ENCODE peak calls at places on chromosomes 4 and X, in five cellular contexts. U is immature natural killer cell; E is cardiac muscle cell; G is stimulated activated CD8-positive, alpha-beta memory T cell treated with anti-CD3 and anti-CD28 coated beads, Interleukin-4, amount 100 ng/mL, for 4 hours; A is brain pericyte. Q is an unnamed sample.
A peak's percentile ranks its signal among the peaks of the same experiment; 100 is the strongest.

GRCh38 chrX:46770817-46771163 is 11.9 kb upstream of the SLC9A7 start:
- DNase-seq in U (no peak), E (peak; percentile 76), G (no peak), A (no peak), Q (no peak)

GRCh38 chrX:135544338-135544948 is 24.0 kb downstream of the INTS6L start:
- DNase-seq in U (no peak), E (no peak), G (no peak), A (no peak), Q (no peak)

GRCh38 chr4:177937051-177937450 is 494.8 kb upstream of the AGA start:
- DNase-seq in U (no peak), E (no peak), G (no peak), A (no peak), Q (no peak)

GRCh38 chr4:164304861-164305260 is 449.1 kb upstream of the SMIM31 start:
- DNase-seq in U (no peak), E (no peak), G (no peak), A (no peak), Q (no peak)

GRCh38 chr4:80767944-80768343 is 262.6 kb upstream of the BMP3 start:
- DNase-seq in U (no peak), E (no peak), G (no peak), A (no peak), Q (no peak)

GRCh38 chr4:8101796-8102355 is 56.7 kb downstream of the ABLIM2 start:
- DNase-seq in U (no peak), E (no peak), G (no peak), A (no peak), Q (no peak)

GRCh38 chrX:120517936-120518335 is 42.8 kb downstream of the CUL4B start:
- DNase-seq in U (no peak), E (peak; percentile 52), G (no peak), A (no peak), Q (no peak)

GRCh38 chrX:43861750-43862149 is 20.5 kb downstream of the MAOB start:
- DNase-seq in U (no peak), E (no peak), G (no peak), A (no peak), Q (no peak)

GRCh38 chrX:150907474-150907873 is 9.0 kb upstream of the CD99L2 start:
- DNase-seq in U (no peak), E (no peak), G (no peak), A (no peak), Q (no peak)

GRCh38 chr4:182894681-182895275 is 22.4 kb downstream of the DCTD start:
- DNase-seq in U (no peak), E (no peak), G (no peak), A (no peak), Q (no peak)

GRCh38 chr4:37430718-37431416 is 186.3 kb downstream of the NWD2 start:
- DNase-seq in U (no peak), E (no peak), G (no peak), A (no peak), Q (no peak)

GRCh38 chr4:4477796-4478195 is 64.1 kb downstream of the STX18 start:
- DNase-seq in U (no peak), E (no peak), G (no peak), A (no peak), Q (no peak)

GRCh38 chr4:33724685-33725084 is 2519.6 kb downstream of the ARAP2 start:
- DNase-seq in U (no peak), E (peak; percentile 45), G (no peak), A (no peak), Q (no peak)

GRCh38 chr4:73067971-73068394 is 1.5 kb downstream of the COX18 start:
- DNase-seq in U (no peak), E (peak; percentile 14), G (no peak), A (no peak), Q (no peak)

GRCh38 chr4:135319685-135320084 is 1118.1 kb upstream of the PABPC4L start:
- DNase-seq in U (no peak), E (no peak), G (no peak), A (no peak), Q (no peak)

GRCh38 chrX:99142745-99143144 is 1267.3 kb downstream of the PCDH19 start:
- DNase-seq in U (no peak), E (no peak), G (no peak), A (no peak), Q (no peak)

GRCh38 chrX:104351173-104351769 is 96.5 kb upstream of the ESX1 start:
- DNase-seq in U (no peak), E (peak; percentile 78), G (no peak), A (no peak), Q (no peak)

GRCh38 chr4:155582971-155583437 is 83.6 kb upstream of the GUCY1A1 start:
- DNase-seq in U (peak; percentile 44), E (peak; percentile 89), G (no peak), A (no peak), Q (no peak)

GRCh38 chrX:131729295-131729694 is 185.4 kb downstream of the OR13H1 start:
- DNase-seq in U (peak; percentile 84), E (no peak), G (no peak), A (no peak), Q (no peak)

GRCh38 chr4:147793973-147794690 is 62.2 kb downstream of the ARHGAP10 start:
- DNase-seq in U (peak; percentile 25), E (no peak), G (no peak), A (no peak), Q (no peak)

GRCh38 chr4:40601641-40602040 is 28.0 kb downstream of the RBM47 start:
- DNase-seq in U (no peak), E (no peak), G (no peak), A (no peak), Q (no peak)

GRCh38 chr4:164748375-164748774 is 5.6 kb upstream of the SMIM31 start:
- DNase-seq in U (peak; percentile 17), E (peak; percentile 42), G (no peak), A (no peak), Q (no peak)

GRCh38 chrX:19723427-19723826 is 164.0 kb downstream of the SH3KBP1 start:
- DNase-seq in U (no peak), E (no peak), G (no peak), A (no peak), Q (no peak)

GRCh38 chrX:76893930-76894329 is 466.4 kb downstream of the MAGEE1 start:
- DNase-seq in U (no peak), E (no peak), G (no peak), A (no peak), Q (no peak)

GRCh38 chr4:159238631-159239030 is 135.8 kb downstream of the RAPGEF2 start:
- DNase-seq in U (no peak), E (peak; percentile 43), G (no peak), A (no peak), Q (no peak)

GRCh38 chr4:141028024-141028529 is 105.2 kb downstream of the RNF150 start:
- DNase-seq in U (no peak), E (peak; percentile 22), G (no peak), A (no peak), Q (no peak)

GRCh38 chr4:6250235-6250983 is 19.2 kb upstream of the WFS1 start:
- DNase-seq in U (peak; percentile 66), E (peak; percentile 74), G (no peak), A (no peak), Q (peak; percentile 51)

GRCh38 chr4:92483341-92483740 is 179.6 kb downstream of the GRID2 start:
- DNase-seq in U (no peak), E (no peak), G (no peak), A (no peak), Q (no peak)